ENCODE peak calls at places on chromosomes 3 and 15, in six cellular contexts. One of them, this sample, is unnamed.
A peak's percentile ranks its signal among the peaks of the same experiment; 100 is the strongest.

GRCh38 chr3:51961607-51962569 is 5.4 kb downstream of the PCBP4 start:
- DNase-seq in K562: no peak
- DNase-seq in GM12891: no peak
- DNase-seq in H1: no peak
- DNase-seq in GM12878: no peak
- DNase-seq in HepG2: no peak
- DNase-seq in this sample: no peak

GRCh38 chr15:74782596-74783071 is 754 bp downstream of the CSK start:
- DNase-seq in K562: no peak
- DNase-seq in GM12891: no peak
- DNase-seq in H1: no peak
- DNase-seq in GM12878: no peak
- DNase-seq in HepG2: no peak
- DNase-seq in this sample: no peak

GRCh38 chr3:50675179-50676030 is 678 bp downstream of the DOCK3 start:
- DNase-seq in K562: peak; percentile 44
- DNase-seq in GM12891: no peak
- DNase-seq in H1: peak; percentile 91
- DNase-seq in GM12878: no peak
- DNase-seq in HepG2: no peak
- DNase-seq in this sample: no peak

GRCh38 chr15:57003418-57003817 is 85.0 kb downstream of the TCF12 start:
- DNase-seq in K562: no peak
- DNase-seq in GM12891: no peak
- DNase-seq in H1: no peak
- DNase-seq in GM12878: no peak
- DNase-seq in HepG2: no peak
- DNase-seq in this sample: no peak

GRCh38 chr15:69543681-69544080 is 91.1 kb downstream of the RPLP1 start:
- DNase-seq in K562: no peak
- DNase-seq in GM12891: no peak
- DNase-seq in H1: no peak
- DNase-seq in GM12878: no peak
- DNase-seq in HepG2: no peak
- DNase-seq in this sample: no peak

GRCh38 chr3:38371541-38372213 is 25.1 kb downstream of the XYLB start:
- DNase-seq in K562: no peak
- DNase-seq in GM12891: no peak
- DNase-seq in H1: no peak
- DNase-seq in GM12878: no peak
- DNase-seq in HepG2: no peak
- DNase-seq in this sample: no peak

GRCh38 chr3:159988617-159989251 is at the start of gene IL12A:
- DNase-seq in K562: peak; percentile 77
- DNase-seq in GM12891: peak; percentile 77
- DNase-seq in H1: peak; percentile 92
- DNase-seq in GM12878: peak; percentile 72
- DNase-seq in HepG2: peak; percentile 59
- DNase-seq in this sample: peak; percentile 71

GRCh38 chr3:35908366-35909232 is 269.3 kb downstream of the ARPP21 start:
- DNase-seq in K562: peak; percentile 23
- DNase-seq in GM12891: peak; percentile 1
- DNase-seq in H1: peak; percentile 85
- DNase-seq in GM12878: peak; percentile 9
- DNase-seq in HepG2: peak; percentile 44
- DNase-seq in this sample: no peak

GRCh38 chr3:186790261-186790981 is 7.0 kb downstream of the EIF4A2 start:
- DNase-seq in K562: no peak
- DNase-seq in GM12891: no peak
- DNase-seq in H1: no peak
- DNase-seq in GM12878: no peak
- DNase-seq in HepG2: peak; percentile 26
- DNase-seq in this sample: no peak

GRCh38 chr3:10008588-10009344 is 17.5 kb upstream of the FANCD2 start:
- DNase-seq in K562: peak; percentile 88
- DNase-seq in GM12891: peak; percentile 56
- DNase-seq in H1: peak; percentile 97
- DNase-seq in GM12878: no peak
- DNase-seq in HepG2: peak; percentile 58
- DNase-seq in this sample: peak; percentile 60

GRCh38 chr3:74592359-74592758 is 22.1 kb downstream of the CNTN3 start:
- DNase-seq in K562: no peak
- DNase-seq in GM12891: no peak
- DNase-seq in H1: no peak
- DNase-seq in GM12878: no peak
- DNase-seq in HepG2: no peak
- DNase-seq in this sample: no peak

GRCh38 chr15:94125698-94126097 is 105.7 kb upstream of the MCTP2 start:
- DNase-seq in K562: no peak
- DNase-seq in GM12891: no peak
- DNase-seq in H1: no peak
- DNase-seq in GM12878: no peak
- DNase-seq in HepG2: no peak
- DNase-seq in this sample: no peak

GRCh38 chr15:27545494-27546255 is 553.4 kb downstream of the OCA2 start:
- DNase-seq in K562: peak; percentile 24
- DNase-seq in GM12891: no peak
- DNase-seq in H1: no peak
- DNase-seq in GM12878: no peak
- DNase-seq in HepG2: no peak
- DNase-seq in this sample: no peak

GRCh38 chr15:99434506-99435137 is 131.2 kb upstream of the MEF2A start:
- DNase-seq in K562: no peak
- DNase-seq in GM12891: no peak
- DNase-seq in H1: no peak
- DNase-seq in GM12878: no peak
- DNase-seq in HepG2: no peak
- DNase-seq in this sample: no peak

GRCh38 chr3:190306026-190306425 is 16.2 kb downstream of the CLDN1 start:
- DNase-seq in K562: no peak
- DNase-seq in GM12891: no peak
- DNase-seq in H1: no peak
- DNase-seq in GM12878: no peak
- DNase-seq in HepG2: no peak
- DNase-seq in this sample: no peak

GRCh38 chr3:187986514-187986934 is 167.4 kb upstream of the LPP start:
- DNase-seq in K562: peak; percentile 28
- DNase-seq in GM12891: no peak
- DNase-seq in H1: no peak
- DNase-seq in GM12878: no peak
- DNase-seq in HepG2: no peak
- DNase-seq in this sample: no peak

GRCh38 chr3:88408935-88409334 is 259.2 kb downstream of the C3orf38 start:
- DNase-seq in K562: no peak
- DNase-seq in GM12891: no peak
- DNase-seq in H1: no peak
- DNase-seq in GM12878: no peak
- DNase-seq in HepG2: no peak
- DNase-seq in this sample: no peak

GRCh38 chr15:47988564-47988963 is 132.2 kb upstream of the SLC24A5 start:
- DNase-seq in K562: no peak
- DNase-seq in GM12891: no peak
- DNase-seq in H1: no peak
- DNase-seq in GM12878: no peak
- DNase-seq in HepG2: no peak
- DNase-seq in this sample: no peak

GRCh38 chr15:62964251-62964650 is 78.3 kb upstream of the TPM1 start:
- DNase-seq in K562: no peak
- DNase-seq in GM12891: no peak
- DNase-seq in H1: no peak
- DNase-seq in GM12878: no peak
- DNase-seq in HepG2: no peak
- DNase-seq in this sample: no peak

GRCh38 chr15:39747326-39747725 is 35.3 kb downstream of the FSIP1 start:
- DNase-seq in K562: no peak
- DNase-seq in GM12891: no peak
- DNase-seq in H1: no peak
- DNase-seq in GM12878: no peak
- DNase-seq in HepG2: no peak
- DNase-seq in this sample: no peak

GRCh38 chr3:120059081-120059864 is 35.0 kb downstream of the GSK3B start:
- DNase-seq in K562: no peak
- DNase-seq in GM12891: no peak
- DNase-seq in H1: no peak
- DNase-seq in GM12878: no peak
- DNase-seq in HepG2: no peak
- DNase-seq in this sample: no peak

GRCh38 chr3:27914199-27914598 is 192.1 kb upstream of the EOMES start:
- DNase-seq in K562: no peak
- DNase-seq in GM12891: no peak
- DNase-seq in H1: peak; percentile 53
- DNase-seq in GM12878: no peak
- DNase-seq in HepG2: peak; percentile 3
- DNase-seq in this sample: no peak

GRCh38 chr3:40970067-40970466 is 229.2 kb upstream of the CTNNB1 start:
- DNase-seq in K562: no peak
- DNase-seq in GM12891: no peak
- DNase-seq in H1: no peak
- DNase-seq in GM12878: no peak
- DNase-seq in HepG2: no peak
- DNase-seq in this sample: no peak

GRCh38 chr15:50685976-50686467 is 575 bp downstream of the TRPM7 start:
- DNase-seq in K562: peak; percentile 57
- DNase-seq in GM12891: peak; percentile 43
- DNase-seq in H1: peak; percentile 72
- DNase-seq in GM12878: peak; percentile 26
- DNase-seq in HepG2: peak; percentile 38
- DNase-seq in this sample: peak; percentile 47

GRCh38 chr15:55552461-55552860 is 35.7 kb downstream of the PYGO1 start:
- DNase-seq in K562: no peak
- DNase-seq in GM12891: no peak
- DNase-seq in H1: no peak
- DNase-seq in GM12878: no peak
- DNase-seq in HepG2: no peak
- DNase-seq in this sample: no peak

GRCh38 chr15:63044645-63045437 is 2.3 kb downstream of the TPM1 start:
- DNase-seq in K562: no peak
- DNase-seq in GM12891: no peak
- DNase-seq in H1: no peak
- DNase-seq in GM12878: no peak
- DNase-seq in HepG2: no peak
- DNase-seq in this sample: no peak

GRCh38 chr15:29208352-29208751 is 61.3 kb downstream of the NSMCE3 start:
- DNase-seq in K562: no peak
- DNase-seq in GM12891: no peak
- DNase-seq in H1: no peak
- DNase-seq in GM12878: no peak
- DNase-seq in HepG2: no peak
- DNase-seq in this sample: no peak

GRCh38 chr3:27279153-27279552 is 90.0 kb downstream of the NEK10 start:
- DNase-seq in K562: no peak
- DNase-seq in GM12891: no peak
- DNase-seq in H1: no peak
- DNase-seq in GM12878: no peak
- DNase-seq in HepG2: no peak
- DNase-seq in this sample: no peak

GRCh38 chr3:49182682-49183081 is 11.3 kb downstream of the KLHDC8B start:
- DNase-seq in K562: no peak
- DNase-seq in GM12891: no peak
- DNase-seq in H1: no peak
- DNase-seq in GM12878: no peak
- DNase-seq in HepG2: no peak
- DNase-seq in this sample: no peak

GRCh38 chr15:71203573-71204444 is 88.5 kb downstream of the THSD4 start:
- DNase-seq in K562: no peak
- DNase-seq in GM12891: no peak
- DNase-seq in H1: peak; percentile 77
- DNase-seq in GM12878: no peak
- DNase-seq in HepG2: no peak
- DNase-seq in this sample: no peak

GRCh38 chr3:179512398-179512797 is 50.3 kb upstream of the ACTL6A start:
- DNase-seq in K562: no peak
- DNase-seq in GM12891: no peak
- DNase-seq in H1: no peak
- DNase-seq in GM12878: no peak
- DNase-seq in HepG2: no peak
- DNase-seq in this sample: no peak

GRCh38 chr3:162770556-162770955 is 1273.9 kb downstream of the OTOL1 start:
- DNase-seq in K562: no peak
- DNase-seq in GM12891: no peak
- DNase-seq in H1: no peak
- DNase-seq in GM12878: no peak
- DNase-seq in HepG2: no peak
- DNase-seq in this sample: no peak

GRCh38 chr15:66212471-66212870 is 41.1 kb downstream of the MEGF11 start:
- DNase-seq in K562: no peak
- DNase-seq in GM12891: no peak
- DNase-seq in H1: no peak
- DNase-seq in GM12878: no peak
- DNase-seq in HepG2: no peak
- DNase-seq in this sample: no peak

GRCh38 chr3:62758296-62759066 is 116.7 kb downstream of the CADPS start:
- DNase-seq in K562: no peak
- DNase-seq in GM12891: no peak
- DNase-seq in H1: no peak
- DNase-seq in GM12878: no peak
- DNase-seq in HepG2: no peak
- DNase-seq in this sample: no peak

GRCh38 chr3:33131328-33132018 is 17.7 kb downstream of the CRTAP start:
- DNase-seq in K562: peak; percentile 75
- DNase-seq in GM12891: peak; percentile 46
- DNase-seq in H1: peak; percentile 64
- DNase-seq in GM12878: no peak
- DNase-seq in HepG2: peak; percentile 66
- DNase-seq in this sample: peak; percentile 38

GRCh38 chr15:31758126-31758525 is 272.2 kb upstream of the CHRNA7 start:
- DNase-seq in K562: peak; percentile 16
- DNase-seq in GM12891: no peak
- DNase-seq in H1: no peak
- DNase-seq in GM12878: peak; percentile 9
- DNase-seq in HepG2: no peak
- DNase-seq in this sample: no peak
- TF ChIP-seq TAF1 in K562: no peak
- TF ChIP-seq TAF1 in GM12891: no peak
- TF ChIP-seq TAF1 in H1: no peak
- TF ChIP-seq TAF1 in GM12878: no peak
- TF ChIP-seq TAF1 in HepG2: no peak
- TF ChIP-seq TAF1 in this sample: no peak

GRCh38 chr15:77083381-77084160 is 12.7 kb upstream of the TSPAN3 start:
- DNase-seq in K562: no peak
- DNase-seq in GM12891: peak; percentile 64
- DNase-seq in H1: peak; percentile 81
- DNase-seq in GM12878: peak; percentile 54
- DNase-seq in HepG2: peak; percentile 75
- DNase-seq in this sample: peak; percentile 66
- TF ChIP-seq POLR2AphosphoS5 in K562: no peak
- TF ChIP-seq POLR2AphosphoS5 in GM12891: no peak
- TF ChIP-seq POLR2AphosphoS5 in H1: no peak
- TF ChIP-seq POLR2AphosphoS5 in GM12878: no peak
- TF ChIP-seq POLR2AphosphoS5 in HepG2: no peak
- TF ChIP-seq POLR2AphosphoS5 in this sample: no peak

GRCh38 chr15:40873625-40874561 is at the start of gene RHOV:
- DNase-seq in K562: peak; percentile 88
- DNase-seq in GM12891: peak; percentile 71
- DNase-seq in H1: peak; percentile 87
- DNase-seq in GM12878: no peak
- DNase-seq in HepG2: peak; percentile 62
- DNase-seq in this sample: peak; percentile 68
- TF ChIP-seq POLR2A in K562: no peak
- TF ChIP-seq POLR2A in GM12891: peak; percentile 80
- TF ChIP-seq POLR2A in H1: no peak
- TF ChIP-seq POLR2A in GM12878: peak; percentile 90
- TF ChIP-seq POLR2A in HepG2: no peak
- TF ChIP-seq POLR2A in this sample: peak; percentile 79

GRCh38 chr15:101277038-101277822 is at the start of gene SELENOS:
- DNase-seq in K562: peak; percentile 92
- DNase-seq in GM12891: peak; percentile 86
- DNase-seq in H1: peak; percentile 94
- DNase-seq in GM12878: no peak
- DNase-seq in HepG2: peak; percentile 77
- DNase-seq in this sample: peak; percentile 85
- TF ChIP-seq TAF1 in K562: peak; percentile 47
- TF ChIP-seq TAF1 in GM12891: peak; percentile 42
- TF ChIP-seq TAF1 in H1: peak; percentile 16
- TF ChIP-seq TAF1 in GM12878: no peak
- TF ChIP-seq TAF1 in HepG2: peak; percentile 64
- TF ChIP-seq TAF1 in this sample: no peak

This sample was measured in GM12892.